ENCODE peak calls at places on chromosomes 11 and 22, in nine cellular contexts. C is CD4-positive, CD25-positive, alpha-beta regulatory T cell; F is hypothalamus; D is cardiac fibroblast; I is T1000; J is left ventricle myocardium inferior; Y is CD8-positive, alpha-beta T cell; G is upper lobe of right lung; S is stimulated activated CD8-positive, alpha-beta memory T cell treated with anti-CD3 and anti-CD28 coated beads, Interleukin-7, amount 100 ng/mL, for 48 hours. X is an unnamed sample.

GRCh38 chr11:92948116-92948515 is 21.3 kb upstream of the MTNR1B start:
- DNase-seq in G (no peak), C (no peak), Y (no peak), S (no peak), F (no peak), J (no peak), D (no peak), I (no peak), X (no peak)

GRCh38 chr11:2557381-2557780 is 112.6 kb downstream of the KCNQ1 start:
- DNase-seq in G (no peak), I (no peak), F (no peak), D (no peak), J (no peak), Y (no peak), C (no peak), S (no peak), X (no peak)

GRCh38 chr11:1728931-1729691 is 21.3 kb downstream of the IFITM10 start:
- DNase-seq in Y (no peak), I (no peak), S (peak), D (no peak), F (no peak), G (no peak), C (no peak), J (no peak), X (no peak)

GRCh38 chr11:35103366-35104194 is 35.4 kb upstream of the CD44 start:
- DNase-seq in I (no peak), S (no peak), F (no peak), G (no peak), D (no peak), Y (no peak), C (no peak), J (no peak), X (no peak)

GRCh38 chr11:57776577-57776976 is 15.0 kb downstream of the CTNND1 start:
- DNase-seq in J (no peak), S (no peak), G (no peak), C (no peak), I (no peak), F (no peak), D (no peak), Y (no peak), X (no peak)

GRCh38 chr11:6812391-6813005 is 13.0 kb upstream of the OR6A2 start:
- DNase-seq in S (peak), G (no peak), Y (peak), C (peak), D (peak), F (no peak), I (no peak), J (no peak), X (peak)

GRCh38 chr11:88555018-88555828 is 217.7 kb upstream of the CTSC start:
- DNase-seq in C (no peak), Y (no peak), S (no peak), I (peak), D (peak), F (no peak), G (no peak), J (no peak), X (no peak)

GRCh38 chr11:125286486-125286885 is 121.9 kb downstream of the PKNOX2 start:
- DNase-seq in C (no peak), Y (no peak), J (no peak), S (no peak), D (no peak), G (no peak), I (no peak), F (no peak), X (no peak)

GRCh38 chr22:46065733-46066454 is 84.4 kb upstream of the PPARA start:
- DNase-seq in J (no peak), I (no peak), Y (no peak), S (no peak), C (no peak), G (no peak), D (peak), F (no peak), X (no peak)

GRCh38 chr11:12088047-12088481 is 22.3 kb upstream of the MICAL2 start:
- DNase-seq in G (no peak), F (peak), I (no peak), D (peak), C (peak), J (peak), Y (no peak), S (no peak), X (no peak)

GRCh38 chr22:45534339-45535192 is 31.9 kb downstream of the FBLN1 start:
- DNase-seq in S (no peak), J (no peak), Y (no peak), I (no peak), D (no peak), G (no peak), C (no peak), F (no peak), X (no peak)

GRCh38 chr22:50226224-50227165 is 18.3 kb downstream of the TUBGCP6 start:
- DNase-seq in C (no peak), Y (no peak), G (no peak), D (no peak), S (no peak), J (no peak), F (no peak), I (no peak), X (no peak)

GRCh38 chr11:359181-359714 is 10.1 kb upstream of the B4GALNT4 start:
- DNase-seq in F (no peak), D (peak), I (no peak), Y (no peak), J (no peak), S (peak), G (no peak), C (peak), X (no peak)

GRCh38 chr11:112320668-112321067 is 60.0 kb upstream of the PLET1 start:
- DNase-seq in F (no peak), D (peak), Y (no peak), C (no peak), J (peak), S (no peak), I (no peak), G (peak), X (no peak)

GRCh38 chr11:60777572-60777971 is 7.6 kb upstream of the MS4A10 start:
- DNase-seq in Y (no peak), S (no peak), I (peak), J (peak), G (peak), F (no peak), D (peak), C (no peak), X (no peak)

GRCh38 chr11:118878187-118878586 is 5.5 kb upstream of the CXCR5 start:
- DNase-seq in I (no peak), J (no peak), F (no peak), Y (no peak), D (no peak), S (peak), G (no peak), C (peak), X (peak)

GRCh38 chr11:94792453-94792852 is 24.3 kb downstream of the AMOTL1 start:
- DNase-seq in F (no peak), D (no peak), J (no peak), Y (no peak), I (no peak), C (no peak), G (no peak), S (no peak), X (no peak)

GRCh38 chr11:63243533-63243932 is at the start of gene SLC22A25:
- DNase-seq in G (peak), S (no peak), D (peak), C (no peak), Y (no peak), F (no peak), J (no peak), I (no peak), X (no peak)

GRCh38 chr11:113375402-113375801 is 12.2 kb upstream of the ANKK1 start:
- DNase-seq in F (no peak), Y (no peak), C (no peak), I (no peak), J (no peak), S (no peak), G (no peak), D (no peak), X (no peak)

GRCh38 chr22:42797021-42797420 is 60.1 kb downstream of the ARFGAP3 start:
- DNase-seq in J (peak), I (no peak), D (peak), F (no peak), C (no peak), G (no peak), Y (no peak), S (no peak), X (peak)

GRCh38 chr11:33266418-33267215 is 9.4 kb downstream of the HIPK3 start:
- DNase-seq in D (peak), S (no peak), F (no peak), I (peak), Y (no peak), C (no peak), G (peak), J (peak), X (no peak)

GRCh38 chr22:43126506-43127165 is 16.1 kb downstream of the BIK start:
- DNase-seq in Y (no peak), C (no peak), J (no peak), G (no peak), S (no peak), F (no peak), I (peak), D (peak), X (no peak)

GRCh38 chr11:94851864-94852581 is 83.9 kb downstream of the AMOTL1 start:
- DNase-seq in I (no peak), Y (no peak), F (no peak), S (no peak), C (no peak), D (no peak), G (no peak), J (no peak), X (no peak)

GRCh38 chr11:119683783-119684182 is 45.2 kb downstream of the NECTIN1 start:
- DNase-seq in S (no peak), G (no peak), J (no peak), I (no peak), F (no peak), Y (no peak), D (no peak), C (no peak), X (no peak)

GRCh38 chr11:6604081-6604626 is 580 bp downstream of the ILK start:
- DNase-seq in I (peak), D (peak), S (no peak), J (no peak), C (peak), Y (peak), G (no peak), F (peak), X (peak)

GRCh38 chr11:14974723-14975587 is 2.8 kb upstream of the CALCA start:
- DNase-seq in Y (peak), F (no peak), S (peak), J (peak), I (no peak), D (peak), C (peak), G (peak), X (peak)

GRCh38 chr11:102114032-102114431 is 3.8 kb downstream of the YAP1 start:
- DNase-seq in G (no peak), D (no peak), J (no peak), F (no peak), C (no peak), I (no peak), Y (no peak), S (no peak), X (no peak)

GRCh38 chr11:9862981-9863380 is 199.1 kb downstream of the SWAP70 start:
- DNase-seq in G (no peak), Y (no peak), D (peak), I (no peak), S (no peak), F (no peak), J (no peak), C (no peak), X (no peak)

GRCh38 chr11:78019808-78020207 is 3.3 kb downstream of the KCTD14 start:
- DNase-seq in G (no peak), C (no peak), F (no peak), J (no peak), Y (no peak), S (no peak), I (no peak), D (peak), X (no peak)